ENCODE peak calls at places on chromosome 19, in eight cellular contexts. U is body of pancreas; G is uterus; N is stimulated activated naive CD8-positive, alpha-beta T cell treated with anti-CD3 and anti-CD28 coated beads, Interleukin-15, Interleukin-2, amounts not matched to agents 100 U/mL and 50 U/mL, for 24 hours; O is G401; L is left ventricle myocardium inferior; Z is NCI-H1436; R is AG09309. Y is an unnamed sample.

GRCh38 chr19:50975766-50976165 is 6.4 kb upstream of the KLK6 start:
- DNase-seq in U (no peak), G (no peak), N (no peak), O (no peak), L (no peak), Z (no peak), R (no peak), Y (peak)

GRCh38 chr19:11202488-11203193 is 5.3 kb upstream of the KANK2 start:
- DNase-seq in U (no peak), G (no peak), N (no peak), O (no peak), L (no peak), Z (no peak), R (no peak), Y (no peak)

GRCh38 chr19:34082289-34083077 is 89.8 kb upstream of the LSM14A start:
- DNase-seq in U (no peak), G (no peak), N (no peak), O (peak), L (no peak), Z (no peak), R (no peak), Y (no peak)

GRCh38 chr19:35856546-35857149 is at the start of gene KIRREL2:
- DNase-seq in U (peak), G (no peak), N (peak), O (no peak), L (no peak), Z (no peak), R (no peak), Y (no peak)

GRCh38 chr19:40147693-40148347 is 43.4 kb upstream of the MAP3K10 start:
- DNase-seq in U (no peak), G (no peak), N (peak), O (no peak), L (no peak), Z (no peak), R (peak), Y (no peak)

GRCh38 chr19:29708553-29709439 is 6.3 kb downstream of the C19orf12 start:
- DNase-seq in U (no peak), G (no peak), N (no peak), O (no peak), L (peak), Z (no peak), R (no peak), Y (no peak)

GRCh38 chr19:51127755-51128154 is 3.0 kb downstream of the SIGLEC9 start:
- DNase-seq in U (no peak), G (no peak), N (peak), O (no peak), L (no peak), Z (no peak), R (no peak), Y (no peak)

GRCh38 chr19:6572217-6572616 is 18.7 kb downstream of the CD70 start:
- DNase-seq in U (no peak), G (no peak), N (no peak), O (no peak), L (peak), Z (no peak), R (no peak), Y (no peak)

GRCh38 chr19:49486710-49487276 is 615 bp upstream of the RPL13A start:
- DNase-seq in U (no peak), G (no peak), N (no peak), O (no peak), L (no peak), Z (no peak), R (no peak), Y (no peak)

GRCh38 chr19:31257426-31258130 is 91.7 kb downstream of the TSHZ3 start:
- DNase-seq in U (no peak), G (no peak), N (no peak), O (no peak), L (no peak), Z (no peak), R (no peak), Y (no peak)

GRCh38 chr19:40420766-40421467 is 4.9 kb downstream of the SERTAD1 start:
- DNase-seq in U (peak), G (peak), N (peak), O (peak), L (peak), Z (peak), R (peak), Y (peak)

GRCh38 chr19:2806736-2807378 is 12.8 kb upstream of the ZNF554 start:
- DNase-seq in U (no peak), G (no peak), N (no peak), O (no peak), L (no peak), Z (no peak), R (no peak), Y (no peak)

GRCh38 chr19:1847348-1847683 is 967 bp downstream of the REXO1 start:
- DNase-seq in U (no peak), G (no peak), N (no peak), O (no peak), L (no peak), Z (no peak), R (no peak), Y (no peak)